ENCODE peak calls at places on chromosomes 7 and 10, in eight cellular contexts. M is Right ventricle myocardium superior; L is astrocyte of the hippocampus; N is stimulated activated CD8-positive, alpha-beta memory T cell treated with anti-CD3 and anti-CD28 coated beads, Interleukin-7, amount 100 ng/mL, for 1 hour; J is MCF 10A; X is amniotic stem cell; W is BJ; F is heart right ventricle. B is an unnamed sample.

GRCh38 chr10:49170632-49171325 is 17.4 kb downstream of the TMEM273 start:
- DNase-seq in X (no peak), J (no peak), L (no peak), W (no peak), M (no peak), F (no peak), N (no peak), B (no peak)

GRCh38 chr10:133325392-133325760 is 11.3 kb downstream of the CALY start:
- DNase-seq in W (no peak), F (no peak), M (peak; percentile 45), L (no peak), X (no peak), J (no peak), N (no peak), B (peak; percentile 41)

GRCh38 chr10:13698217-13698616 is 111.5 kb downstream of the PRPF18 start:
- DNase-seq in L (no peak), N (no peak), J (peak; percentile 55), F (no peak), W (no peak), X (no peak), M (no peak), B (no peak)

GRCh38 chr10:85665661-85666060 is 700.9 kb downstream of the GRID1 start:
- DNase-seq in M (no peak), X (no peak), F (no peak), N (no peak), L (no peak), W (no peak), J (no peak), B (no peak)

GRCh38 chr10:70887804-70888800 is at the start of gene PCBD1:
- DNase-seq in M (peak; percentile 88), N (peak; percentile 39), J (peak; percentile 56), F (peak; percentile 78), W (no peak), L (peak; percentile 85), X (peak; percentile 47), B (peak; percentile 92)

GRCh38 chr10:70193391-70193844 is 23.1 kb upstream of the SAR1A start:
- DNase-seq in M (no peak), F (no peak), J (peak; percentile 90), W (no peak), X (no peak), L (no peak), N (no peak), B (no peak)

GRCh38 chr7:44791278-44792219 is 4.9 kb upstream of the PPIA start:
- DNase-seq in F (no peak), M (no peak), W (no peak), L (peak; percentile 71), N (no peak), X (peak; percentile 43), J (no peak), B (no peak)

GRCh38 chr7:153457796-153458195 is 594.4 kb upstream of the DPP6 start:
- DNase-seq in X (no peak), L (no peak), J (no peak), F (no peak), M (no peak), W (no peak), N (no peak), B (no peak)

GRCh38 chr7:156003220-156004162 is 191.2 kb upstream of the SHH start:
- DNase-seq in N (no peak), X (no peak), F (no peak), M (no peak), L (no peak), J (no peak), W (no peak), B (no peak)

GRCh38 chr10:103241262-103242011 is 4.2 kb upstream of the RPEL1 start:
- DNase-seq in J (peak; percentile 76), F (no peak), W (no peak), L (peak; percentile 64), X (peak; percentile 18), N (no peak), M (peak; percentile 43), B (peak; percentile 53)

GRCh38 chr7:48244902-48245301 is 73.6 kb downstream of the ABCA13 start:
- DNase-seq in F (no peak), L (peak; percentile 87), M (no peak), J (no peak), N (no peak), W (no peak), X (no peak), B (peak; percentile 46)

GRCh38 chr10:72323108-72323932 is 31.4 kb downstream of the DNAJB12 start:
- DNase-seq in N (no peak), J (no peak), L (no peak), F (no peak), W (no peak), X (no peak), M (no peak), B (no peak)

GRCh38 chr10:7333995-7334964 is 76.6 kb downstream of the SFMBT2 start:
- DNase-seq in X (no peak), M (no peak), F (no peak), W (no peak), J (no peak), N (no peak), L (no peak), B (peak; percentile 61)

GRCh38 chr10:67115972-67116371 is 190.1 kb downstream of the LRRTM3 start:
- DNase-seq in F (no peak), X (no peak), W (no peak), M (no peak), N (no peak), L (no peak), J (peak; percentile 75), B (no peak)

GRCh38 chr7:85191383-85191782 is 4.5 kb upstream of the SEMA3D start:
- DNase-seq in M (no peak), F (no peak), X (no peak), J (peak; percentile 19), L (peak; percentile 55), W (no peak), N (no peak), B (peak; percentile 42)

GRCh38 chr7:94188350-94188749 is 184.2 kb upstream of the BET1 start:
- DNase-seq in M (no peak), X (no peak), N (no peak), F (no peak), W (no peak), L (no peak), J (peak; percentile 38), B (no peak)

GRCh38 chr7:46126901-46127300 is 205.8 kb upstream of the IGFBP3 start:
- DNase-seq in J (no peak), W (no peak), N (no peak), M (no peak), L (no peak), X (no peak), F (no peak), B (no peak)

GRCh38 chr7:125119559-125120115 is 190.0 kb upstream of the POT1 start:
- DNase-seq in L (no peak), X (no peak), M (no peak), J (no peak), F (no peak), W (no peak), N (no peak), B (peak; percentile 5)

GRCh38 chr7:7996568-7996967 is 28.0 kb downstream of the GLCCI1 start:
- DNase-seq in N (no peak), J (peak; percentile 22), L (peak; percentile 43), M (no peak), W (peak; percentile 12), X (no peak), F (no peak), B (peak; percentile 68)

GRCh38 chr7:50310361-50310760 is 5.8 kb downstream of the IKZF1 start:
- DNase-seq in N (no peak), L (no peak), M (no peak), X (no peak), F (no peak), W (no peak), J (no peak), B (no peak)

GRCh38 chr7:44964384-44964830 is 14.4 kb downstream of the MYO1G start:
- DNase-seq in M (no peak), X (no peak), L (no peak), N (no peak), W (no peak), F (no peak), J (no peak), B (no peak)

GRCh38 chr10:24603333-24603732 is 120.4 kb downstream of the ARHGAP21 start:
- DNase-seq in M (no peak), W (no peak), N (no peak), F (no peak), L (peak; percentile 53), X (no peak), J (peak; percentile 34), B (no peak)

GRCh38 chr10:48600645-48601505 is 4.0 kb downstream of the ARHGAP22 start:
- DNase-seq in L (no peak), F (no peak), X (no peak), N (no peak), W (no peak), J (no peak), M (no peak), B (no peak)

GRCh38 chr7:135519871-135520270 is 10.0 kb upstream of the CNOT4 start:
- DNase-seq in F (no peak), N (no peak), W (no peak), L (no peak), M (no peak), J (no peak), X (no peak), B (no peak)

GRCh38 chr7:39453743-39454355 is 112.4 kb upstream of the YAE1 start:
- DNase-seq in X (no peak), F (no peak), W (no peak), N (peak; percentile 6), M (no peak), L (peak; percentile 38), J (peak; percentile 74), B (peak; percentile 61)

GRCh38 chr10:120209124-120209523 is 247.9 kb upstream of the PLPP4 start:
- DNase-seq in J (no peak), X (no peak), N (no peak), M (no peak), F (no peak), L (no peak), W (no peak), B (peak; percentile 7)

GRCh38 chr7:66505531-66506451 is 122.9 kb upstream of the KCTD7 start:
- DNase-seq in X (no peak), M (no peak), N (no peak), J (no peak), W (no peak), F (no peak), L (peak; percentile 44), B (peak; percentile 72)

GRCh38 chr10:132482090-132482489 is 55.5 kb upstream of the INPP5A start:
- DNase-seq in F (no peak), J (peak; percentile 73), N (no peak), L (peak; percentile 88), X (peak; percentile 35), M (no peak), W (peak; percentile 32), B (no peak)

GRCh38 chr7:140501941-140502340 is 22.6 kb upstream of the MKRN1 start:
- DNase-seq in W (no peak), N (no peak), F (no peak), J (no peak), M (no peak), L (no peak), X (no peak), B (no peak)

GRCh38 chr7:2813350-2814185 is 30.5 kb downstream of the GNA12 start:
- DNase-seq in M (peak; percentile 39), N (no peak), L (no peak), X (no peak), J (no peak), F (no peak), W (no peak), B (peak; percentile 55)

GRCh38 chr10:43854042-43854441 is 205.4 kb upstream of the ZNF32 start:
- DNase-seq in W (peak; percentile 88), X (peak; percentile 48), M (no peak), J (peak; percentile 53), L (peak; percentile 74), F (no peak), N (no peak), B (peak; percentile 47)

GRCh38 chr7:94055963-94056362 is 51.8 kb upstream of the BET1 start:
- DNase-seq in J (no peak), W (no peak), X (no peak), F (no peak), M (no peak), N (no peak), L (no peak), B (no peak)

B was measured in left kidney.